ENCODE peak calls at places on chromosomes 16 and 17, in ten cellular contexts. K is uterus, X is retinal pigment epithelial cell, J is left lung, T is lower leg skin, L is A673, N is thoracic aorta, S is fibroblast of lung, I is lower lobe of right lung, C is astrocyte of the spinal cord. O is an unnamed sample.

GRCh38 chr16:25925466-25925865 is 233.7 kb downstream of the HS3ST4 start:
- DNase-seq in T (peak), J (no peak), L (no peak), X (no peak), I (no peak), S (no peak), N (no peak), C (no peak), K (no peak), O (no peak)

GRCh38 chr17:82948081-82948511 is 108.3 kb upstream of the ZNF750 start:
- DNase-seq in I (peak), J (peak), K (peak), L (no peak), T (peak), S (no peak), N (no peak), X (no peak), C (no peak), O (no peak)

GRCh38 chr17:81923302-81924260 is 4.0 kb downstream of the MAFG start:
- DNase-seq in J (peak), C (peak), K (no peak), L (peak), N (no peak), I (peak), X (peak), S (peak), T (no peak), O (peak)

GRCh38 chr17:43667506-43668438 is 6.0 kb upstream of the MEOX1 start:
- DNase-seq in L (no peak), X (no peak), S (peak), N (no peak), C (peak), J (no peak), T (no peak), K (no peak), I (no peak), O (no peak)

GRCh38 chr17:39763046-39763800 is 25.5 kb downstream of the GRB7 start:
- DNase-seq in K (no peak), N (no peak), I (no peak), X (peak), J (no peak), T (no peak), L (no peak), C (peak), S (peak), O (no peak)

GRCh38 chr17:6796887-6797490 is 21.0 kb downstream of the FBXO39 start:
- DNase-seq in L (no peak), N (no peak), K (no peak), S (peak), C (no peak), X (no peak), J (no peak), T (no peak), I (no peak), O (no peak)

GRCh38 chr17:40309031-40309937 is at the start of gene RARA:
- DNase-seq in I (peak), X (no peak), L (no peak), T (peak), C (no peak), J (peak), K (peak), S (peak), N (no peak), O (no peak)

GRCh38 chr16:77946834-77947233 is 75.5 kb upstream of the CLEC3A start:
- DNase-seq in I (no peak), L (no peak), J (no peak), C (no peak), N (no peak), T (no peak), S (peak), X (no peak), K (no peak), O (no peak)

GRCh38 chr17:2282297-2282873 is 21.2 kb downstream of the SMG6 start:
- DNase-seq in I (no peak), T (no peak), X (no peak), N (no peak), S (peak), L (peak), K (no peak), J (no peak), C (peak), O (no peak)

DNA sequence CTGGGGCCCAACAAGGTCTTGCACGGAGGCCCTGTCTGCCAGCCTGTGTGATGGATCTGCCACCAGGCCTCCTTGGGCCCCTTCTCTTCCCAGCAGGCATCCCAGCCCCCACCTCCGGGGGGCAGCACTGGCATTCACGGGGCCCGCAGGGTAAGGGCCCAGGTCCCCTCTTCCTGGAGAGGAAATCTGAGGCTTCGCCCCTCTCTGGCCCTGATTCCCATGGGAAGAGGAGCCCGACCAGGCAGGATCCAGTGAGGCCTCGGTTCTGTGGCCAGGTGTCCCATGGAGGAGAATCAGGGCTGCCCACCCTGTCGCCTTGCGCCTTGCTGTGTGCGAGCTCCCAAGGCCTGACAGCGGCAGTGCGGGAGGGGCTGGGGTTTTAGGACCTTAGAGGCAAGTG is 48.4 kb downstream of the PDPK1 start:
- DNase-seq in N (no peak), K (no peak), L (no peak), J (no peak), C (no peak), S (no peak), I (peak), T (peak), X (no peak), O (no peak)
- TF ChIP-seq CTCF in N (no peak), K (no peak), L (peak), J (no peak), C (peak), S (peak), I (no peak), T (no peak), X (peak), O (peak)

DNA sequence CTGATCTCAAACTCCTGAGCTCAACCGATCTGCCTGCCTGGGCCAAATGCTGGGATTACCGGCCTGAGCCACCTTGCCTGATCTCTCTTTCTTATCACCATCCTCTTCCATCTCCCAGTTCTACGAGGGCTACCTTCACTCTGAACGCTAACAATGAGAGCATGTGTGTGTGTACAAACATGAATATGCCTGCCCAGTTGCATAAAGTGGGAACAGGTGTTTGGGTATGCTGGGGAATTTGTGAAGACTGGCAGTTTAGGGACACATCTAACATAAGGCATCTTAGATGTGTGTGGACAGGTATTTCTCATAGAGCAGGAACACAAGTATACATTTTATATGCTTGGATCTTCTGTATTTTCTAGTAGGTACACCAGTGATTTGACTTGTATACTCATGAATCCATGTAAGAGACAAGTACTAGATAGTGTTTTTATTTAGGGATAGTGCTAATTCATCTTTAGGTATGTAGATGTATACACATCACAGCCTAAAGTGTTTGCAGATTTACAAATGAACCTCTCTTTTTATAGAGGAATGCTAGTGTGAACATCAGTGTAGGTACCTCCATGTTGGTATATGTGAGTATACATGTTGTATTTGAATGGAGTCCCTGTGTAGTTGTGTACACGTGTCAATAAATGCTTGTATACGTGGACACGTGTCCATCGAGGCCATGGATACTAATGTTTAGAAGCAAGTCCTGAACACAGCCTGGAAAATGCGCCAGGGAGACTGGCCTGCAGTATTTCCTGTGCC is 1.2 kb upstream of the DLX4 start:
- DNase-seq in S (no peak), C (no peak), X (no peak), L (no peak), T (no peak), J (no peak), N (no peak), K (no peak), I (no peak), O (no peak)
- H3K4me3 ChIP-seq in S (peak), C (no peak), X (peak), L (peak), T (peak), J (peak), N (peak), K (no peak), I (peak), O (peak)

DNA sequence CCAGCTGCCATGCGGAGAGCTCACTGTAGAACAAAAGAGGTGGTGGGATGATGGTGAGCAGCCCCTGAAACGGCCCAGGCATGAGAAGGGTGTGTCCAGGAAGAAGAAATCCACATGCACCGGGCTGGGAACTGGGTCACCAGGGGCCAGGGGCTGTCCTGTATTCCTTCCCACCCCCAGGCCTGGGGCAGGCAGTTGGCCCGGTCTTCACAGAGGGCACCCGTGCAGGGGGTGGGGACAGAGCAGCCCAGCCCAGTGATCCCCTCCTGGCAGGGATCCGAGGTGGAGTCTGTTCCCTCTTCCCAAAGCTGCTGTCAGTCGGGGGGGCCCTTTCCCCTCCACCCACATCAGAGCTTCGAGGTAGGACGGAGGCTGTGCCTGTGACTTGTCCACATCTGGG is 9.2 kb downstream of the HS3ST6 start:
- DNase-seq in L (no peak), J (no peak), X (no peak), C (no peak), N (no peak), I (no peak), S (no peak), K (no peak), T (no peak), O (no peak)
- TF ChIP-seq CTCF in L (no peak), J (no peak), X (no peak), C (no peak), N (no peak), I (no peak), S (no peak), K (no peak), T (no peak), O (no peak)

DNA sequence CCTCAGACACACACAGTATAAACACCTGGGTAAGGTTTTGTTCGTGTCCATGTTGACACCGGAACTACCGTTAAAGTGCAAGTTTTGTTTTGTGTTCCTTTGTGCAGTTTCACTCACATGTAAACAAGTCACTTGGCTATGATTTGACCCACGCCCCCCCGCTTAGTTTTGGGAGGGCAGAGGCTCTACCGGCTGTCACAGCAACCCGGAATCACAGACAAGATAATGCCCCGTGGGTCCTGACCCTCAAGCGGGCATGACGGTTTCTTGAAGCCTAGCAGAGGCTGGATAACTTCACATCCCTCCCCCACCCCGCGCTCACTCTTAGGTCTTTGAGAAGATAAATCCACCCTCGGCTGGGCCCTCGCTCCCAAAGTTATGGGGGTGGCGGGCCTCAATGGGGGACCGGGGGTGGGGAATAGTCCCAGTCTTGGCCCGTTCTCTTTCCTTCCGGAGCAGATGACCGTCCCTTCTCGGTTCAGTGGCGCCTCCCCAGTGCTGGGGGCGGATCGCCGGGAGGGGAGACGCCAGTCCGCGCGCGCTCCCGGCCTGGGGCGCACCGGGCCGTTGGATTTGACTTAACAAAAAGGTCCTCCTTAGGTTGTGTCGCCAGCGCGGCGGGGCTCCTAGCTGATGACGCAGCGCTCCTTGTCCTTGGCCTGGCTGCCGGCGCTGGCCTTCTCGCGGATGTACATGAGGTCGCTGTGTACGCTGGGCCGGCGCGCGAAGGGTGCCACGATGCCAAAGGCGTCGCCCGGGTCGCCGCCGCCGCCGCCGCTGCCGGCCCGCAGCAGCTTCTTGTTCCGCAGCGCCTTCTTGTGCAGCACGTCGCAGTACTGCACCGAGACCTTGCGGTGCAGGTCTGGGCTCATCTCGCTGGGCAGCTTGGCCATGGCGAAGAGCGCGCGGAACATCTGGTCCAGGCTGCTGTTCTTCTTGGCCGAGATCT is 1.4 kb downstream of the RASD1 start:
- DNase-seq in S (peak), T (peak), I (peak), X (no peak), J (no peak), K (peak), N (no peak), C (peak), L (peak), O (no peak)
- H3K4me3 ChIP-seq in S (peak), T (peak), I (peak), X (peak), J (peak), K (peak), N (peak), C (peak), L (no peak), O (peak)

GRCh38 chr16:27976990-27977389 is 86.5 kb downstream of the GSG1L start:
- DNase-seq in N (no peak), C (no peak), I (no peak), J (no peak), K (no peak), X (no peak), L (no peak), T (no peak), S (no peak), O (no peak)

GRCh38 chr16:27969574-27969973 is 93.9 kb downstream of the GSG1L start:
- DNase-seq in T (no peak), N (no peak), K (no peak), S (no peak), I (no peak), L (no peak), C (no peak), X (no peak), J (no peak), O (no peak)

GRCh38 chr16:27974896-27975540 is 88.5 kb downstream of the GSG1L start:
- DNase-seq in T (peak), I (no peak), J (no peak), C (no peak), S (no peak), K (no peak), N (no peak), X (no peak), L (no peak), O (no peak)

GRCh38 chr16:27972500-27972899 is 91.0 kb downstream of the GSG1L start:
- DNase-seq in J (no peak), L (peak), S (peak), X (peak), C (peak), N (no peak), I (no peak), T (peak), K (no peak), O (peak)

DNA sequence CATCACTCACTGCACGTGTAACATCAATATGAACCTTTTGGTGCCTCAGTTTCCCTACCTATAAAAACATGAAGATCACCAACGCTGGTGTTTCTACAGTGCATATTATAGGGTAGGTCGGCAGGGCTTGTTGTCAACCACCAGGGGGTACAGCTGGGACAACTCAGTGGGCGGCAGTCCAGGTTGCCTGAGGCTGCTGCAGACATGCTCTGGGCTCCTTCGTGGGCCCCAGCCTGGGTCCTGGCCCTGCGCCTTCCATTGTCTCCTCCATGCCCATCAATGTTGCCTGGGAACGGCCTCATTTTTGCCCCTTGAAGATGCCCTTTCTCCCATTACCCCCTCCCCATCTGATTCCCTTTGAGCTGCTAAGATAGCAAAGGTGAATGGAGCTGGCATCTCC is 89.8 kb downstream of the GSG1L start:
- DNase-seq in C (no peak), N (no peak), J (no peak), K (no peak), S (no peak), L (peak), X (no peak), I (no peak), T (peak), O (no peak)
- TF ChIP-seq CTCF in C (no peak), N (no peak), J (no peak), K (no peak), S (no peak), L (no peak), X (peak), I (no peak), T (no peak), O (no peak)

DNA sequence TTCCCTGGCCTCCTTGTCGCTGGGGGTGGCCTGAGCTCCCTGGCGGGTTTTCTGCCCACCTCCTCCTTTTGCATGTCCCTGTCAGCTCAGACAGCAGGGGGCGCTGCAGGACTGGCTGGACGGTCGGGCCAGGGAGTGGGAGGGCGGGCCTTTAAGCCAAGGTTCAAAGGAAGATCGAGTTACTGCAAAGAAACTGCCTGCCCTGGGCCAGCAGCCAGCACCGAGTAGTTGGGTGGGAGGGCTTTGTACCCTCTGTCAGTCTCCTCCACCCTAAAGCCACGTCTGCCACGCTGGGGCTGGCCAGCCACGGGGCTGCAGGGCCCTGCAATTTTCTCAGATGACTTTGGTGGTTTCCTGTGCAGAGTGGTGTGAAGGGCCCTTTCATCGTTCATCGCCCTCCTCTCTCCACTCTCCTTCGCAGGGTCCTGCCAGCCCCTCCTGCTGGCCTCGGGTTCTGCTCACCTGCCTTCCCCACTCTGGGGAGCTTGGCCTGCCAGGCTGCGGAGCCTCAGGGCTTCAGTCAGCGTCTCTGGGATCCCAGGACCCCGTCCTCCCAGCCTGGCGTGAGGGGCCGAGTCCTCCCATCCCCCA is 12.3 kb downstream of the GPR142 start:
- DNase-seq in N (peak), L (peak), C (peak), X (peak), I (peak), J (peak), S (peak), T (peak), K (peak), O (no peak)
- H3K4me3 ChIP-seq in N (peak), L (peak), C (no peak), X (no peak), I (no peak), J (no peak), S (no peak), T (no peak), K (no peak), O (no peak)

DNA sequence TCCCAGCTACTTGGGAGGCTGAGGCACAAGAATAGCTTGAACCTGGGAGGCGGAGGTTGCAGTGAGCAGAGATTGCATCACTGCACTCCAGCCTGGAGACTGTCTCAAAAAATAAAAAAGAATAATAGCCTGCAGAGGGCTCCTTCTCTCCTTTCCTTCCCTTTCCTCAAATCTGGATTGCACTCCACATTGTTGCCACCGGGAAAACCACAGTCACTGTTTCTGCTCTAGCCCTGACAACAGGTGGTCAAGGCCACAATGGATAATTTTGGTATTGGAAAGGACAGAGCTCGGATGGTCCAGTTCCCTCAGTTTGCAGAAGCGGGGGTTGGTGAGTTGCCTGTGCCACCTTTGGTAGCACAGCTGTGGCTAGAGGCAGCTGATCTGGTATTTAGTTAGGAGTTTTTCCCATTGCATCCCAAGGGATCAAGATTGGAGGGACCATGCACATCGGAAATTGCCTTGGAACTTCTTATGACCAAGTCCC is 44.7 kb upstream of the PRSS54 start:
- DNase-seq in X (no peak), J (no peak), T (no peak), S (peak), I (no peak), C (peak), N (no peak), K (no peak), L (peak), O (no peak)
- TF ChIP-seq CTCF in X (peak), J (no peak), T (no peak), S (peak), I (no peak), C (peak), N (no peak), K (peak), L (peak), O (peak)